ENCODE peak calls at places on chromosomes 1 and 21, in six cellular contexts. D, C, L, S, M and U are unnamed samples.

GRCh38 chr1:92484472-92485373 is 2.0 kb downstream of the GFI1 start:
- DNase-seq in C (peak; percentile 43), L (peak; percentile 88), D (no peak), S (peak; percentile 20), M (peak; percentile 56), U (peak; percentile 90)

GRCh38 chr1:40802078-40803075 is 18.8 kb downstream of the KCNQ4 start:
- DNase-seq in L (peak; percentile 91), S (peak; percentile 89), C (peak; percentile 84), M (peak; percentile 92), D (peak; percentile 57), U (peak; percentile 86)

GRCh38 chr21:28675265-28676041 is 317.2 kb downstream of the LTN1 start:
- DNase-seq in S (no peak), L (no peak), D (peak; percentile 71), M (no peak), C (no peak), U (no peak)

GRCh38 chr1:64675718-64676345 is 69.0 kb upstream of the RAVER2 start:
- DNase-seq in M (no peak), D (peak; percentile 30), L (no peak), C (no peak), S (no peak), U (no peak)

GRCh38 chr1:19338323-19338762 is 26.2 kb downstream of the SLC66A1 start:
- DNase-seq in L (no peak), D (no peak), M (peak; percentile 41), C (no peak), S (no peak), U (no peak)

GRCh38 chr1:15574741-15575140 is 10.1 kb downstream of the AGMAT start:
- DNase-seq in S (peak; percentile 38), L (no peak), C (no peak), M (no peak), D (no peak), U (no peak)

GRCh38 chr1:158203693-158204457 is 23.2 kb downstream of the CD1D start:
- DNase-seq in S (no peak), M (no peak), C (no peak), L (no peak), D (peak; percentile 71), U (peak; percentile 81)

GRCh38 chr1:61078611-61079010 is 3.8 kb upstream of the NFIA start:
- DNase-seq in M (no peak), S (no peak), L (no peak), C (no peak), D (no peak), U (no peak)

GRCh38 chr1:211476200-211476849 is 15.6 kb downstream of the RD3 start:
- DNase-seq in L (peak; percentile 78), D (peak; percentile 56), C (peak; percentile 73), S (peak; percentile 72), M (peak; percentile 66), U (peak; percentile 75)

GRCh38 chr1:157105298-157105987 is 5.8 kb upstream of the ETV3L start:
- DNase-seq in M (no peak), S (no peak), L (no peak), C (no peak), D (no peak), U (no peak)

GRCh38 chr1:42674682-42675081 is 7.5 kb upstream of the YBX1 start:
- DNase-seq in D (no peak), M (no peak), L (no peak), S (peak; percentile 69), C (no peak), U (no peak)

GRCh38 chr1:176779655-176780328 is 316.8 kb downstream of the PAPPA2 start:
- DNase-seq in S (no peak), D (no peak), C (no peak), L (no peak), M (no peak), U (no peak)

GRCh38 chr1:25967308-25967707 is 30.6 kb downstream of the PAFAH2 start:
- DNase-seq in C (no peak), L (no peak), M (no peak), S (no peak), D (no peak), U (no peak)